ENCODE peak calls at places on chromosome 10, in eight cellular contexts. B, C, G, J, V, Y, O and M are unnamed samples.

GRCh38 chr10:121449457-121450045 is 148.7 kb downstream of the FGFR2 start:
- DNase-seq in B (no peak), C (no peak), G (no peak), J (no peak), V (no peak), Y (no peak), O (no peak), M (peak)

GRCh38 chr10:30540286-30540685 is 89.3 kb downstream of the LYZL2 start:
- DNase-seq in B (no peak), C (no peak), G (peak), J (no peak), V (no peak), Y (no peak), O (no peak), M (no peak)

GRCh38 chr10:69474688-69475432 is 23.6 kb downstream of the TSPAN15 start:
- DNase-seq in B (no peak), C (no peak), G (peak), J (peak), V (no peak), Y (no peak), O (no peak), M (no peak)

GRCh38 chr10:72951760-72952159 is 2.8 kb downstream of the PLA2G12B start:
- DNase-seq in B (no peak), C (no peak), G (no peak), J (no peak), V (no peak), Y (no peak), O (no peak), M (no peak)

GRCh38 chr10:19767876-19768275 is 48.4 kb upstream of the PLXDC2 start:
- DNase-seq in B (no peak), C (no peak), G (no peak), J (no peak), V (no peak), Y (no peak), O (no peak), M (no peak)

GRCh38 chr10:130363051-130363450 is 226.9 kb downstream of the GLRX3 start:
- DNase-seq in B (no peak), C (no peak), G (no peak), J (no peak), V (peak), Y (peak), O (no peak), M (peak)

GRCh38 chr10:102764340-102765257 is 20.9 kb downstream of the WBP1L start:
- DNase-seq in B (no peak), C (no peak), G (no peak), J (no peak), V (no peak), Y (no peak), O (no peak), M (no peak)

GRCh38 chr10:60414111-60414510 is 24.4 kb upstream of the ANK3 start:
- DNase-seq in B (no peak), C (no peak), G (peak), J (no peak), V (no peak), Y (no peak), O (no peak), M (no peak)

GRCh38 chr10:27223964-27224363 is 16.6 kb downstream of the ACBD5 start:
- DNase-seq in B (no peak), C (peak), G (peak), J (no peak), V (no peak), Y (no peak), O (peak), M (no peak)

GRCh38 chr10:79090134-79090803 is 21.5 kb downstream of the ZMIZ1 start:
- DNase-seq in B (no peak), C (peak), G (no peak), J (no peak), V (no peak), Y (no peak), O (no peak), M (no peak)

GRCh38 chr10:116164291-116164690 is 108.7 kb downstream of the GFRA1 start:
- DNase-seq in B (no peak), C (no peak), G (no peak), J (no peak), V (no peak), Y (no peak), O (no peak), M (no peak)

GRCh38 chr10:97376413-97376812 is 24.7 kb downstream of the RRP12 start:
- DNase-seq in B (no peak), C (no peak), G (no peak), J (no peak), V (no peak), Y (no peak), O (no peak), M (no peak)

GRCh38 chr10:129545257-129545656 is 78.2 kb downstream of the MGMT start:
- DNase-seq in B (no peak), C (no peak), G (peak), J (no peak), V (no peak), Y (no peak), O (no peak), M (no peak)

GRCh38 chr10:54758791-54759190 is 42.2 kb downstream of the PCDH15 start:
- DNase-seq in B (no peak), C (no peak), G (no peak), J (no peak), V (no peak), Y (no peak), O (no peak), M (no peak)

GRCh38 chr10:68721673-68721963 is 579 bp downstream of the CCAR1 start:
- DNase-seq in B (no peak), C (no peak), G (peak), J (no peak), V (no peak), Y (no peak), O (no peak), M (peak)

GRCh38 chr10:75972494-75973276 is 541.3 kb downstream of the LRMDA start:
- DNase-seq in B (no peak), C (peak), G (peak), J (no peak), V (no peak), Y (no peak), O (no peak), M (peak)

GRCh38 chr10:35911233-35911632 is 269.1 kb upstream of the FZD8 start:
- DNase-seq in B (no peak), C (no peak), G (no peak), J (no peak), V (no peak), Y (no peak), O (no peak), M (no peak)